ENCODE peak calls at places on chromosomes 5 and 9, in seven cellular contexts. X is stimulated activated CD4-positive, alpha-beta T cell treated with anti-CD3 and anti-CD28 coated beads, Interleukin-1b, Interleukin-23, amount 100 ng/mL, for 48 hours; Z is T-helper 22 cell; Q is adrenal gland; R is RWPE1; L is epithelial cell of proximal tubule; U is T-helper 9 cell. I is an unnamed sample.

GRCh38 chr5:22431840-22432239 is 421.3 kb downstream of the CDH12 start:
- DNase-seq in L (no peak), Z (no peak), U (no peak), Q (no peak), R (peak), X (no peak), I (no peak)

GRCh38 chr9:133286523-133286922 is 11.5 kb upstream of the ABO start:
- DNase-seq in X (no peak), U (no peak), Z (no peak), R (no peak), Q (peak), L (no peak), I (no peak)

GRCh38 chr5:135081240-135081639 is 47.2 kb upstream of the PITX1 start:
- DNase-seq in Z (no peak), U (no peak), Q (no peak), R (no peak), L (no peak), X (no peak), I (no peak)

GRCh38 chr9:5557606-5558587 is 47.6 kb downstream of the PDCD1LG2 start:
- DNase-seq in Q (no peak), R (no peak), Z (peak), X (peak), U (peak), L (no peak), I (no peak)

GRCh38 chr5:131170540-131171275 is at the start of gene LYRM7:
- DNase-seq in U (peak), Z (peak), Q (peak), L (peak), R (peak), X (peak), I (peak)

GRCh38 chr9:124657526-124657925 is 113.6 kb downstream of the NR6A1 start:
- DNase-seq in L (no peak), Z (no peak), R (no peak), X (no peak), U (no peak), Q (no peak), I (no peak)

GRCh38 chr9:98503867-98504800 is 204.6 kb downstream of the GABBR2 start:
- DNase-seq in U (no peak), X (no peak), Z (no peak), Q (peak), L (no peak), R (no peak), I (no peak)

GRCh38 chr9:133238272-133238850 is 29.3 kb upstream of the OBP2B start:
- DNase-seq in Q (peak), Z (no peak), L (no peak), X (peak), R (no peak), U (peak), I (peak)

GRCh38 chr5:68071731-68072130 is 143.8 kb upstream of the PIK3R1 start:
- DNase-seq in L (no peak), Q (no peak), U (no peak), X (no peak), Z (no peak), R (peak), I (no peak)

GRCh38 chr5:88659529-88660325 is 223.3 kb downstream of the MEF2C start:
- DNase-seq in R (no peak), U (no peak), Q (no peak), Z (no peak), L (no peak), X (no peak), I (no peak)

GRCh38 chr5:170306381-170306790 is 8.8 kb upstream of the LCP2 start:
- DNase-seq in R (peak), L (no peak), X (peak), Q (peak), U (no peak), Z (no peak), I (no peak)

GRCh38 chr9:117412841-117413240 is 2.0 kb downstream of the ASTN2 start:
- DNase-seq in R (no peak), U (no peak), L (no peak), Q (no peak), Z (no peak), X (no peak), I (no peak)

GRCh38 chr5:59079622-59080620 is 497.0 kb downstream of the RAB3C start:
- DNase-seq in X (no peak), L (peak), Z (no peak), U (no peak), R (peak), Q (no peak), I (peak)

GRCh38 chr9:36149197-36149596 is 12.7 kb downstream of the GLIPR2 start:
- DNase-seq in U (no peak), Q (no peak), Z (no peak), X (no peak), R (peak), L (peak), I (no peak)

GRCh38 chr9:130741831-130742449 is 48.4 kb downstream of the EXOSC2 start:
- DNase-seq in Z (no peak), U (no peak), X (peak), R (peak), L (peak), Q (no peak), I (no peak)

GRCh38 chr5:138528208-138528607 is 14.8 kb downstream of the ETF1 start:
- DNase-seq in U (no peak), Z (no peak), Q (no peak), X (no peak), R (peak), L (no peak), I (peak)

GRCh38 chr5:132263548-132264261 is 6.2 kb downstream of the PDLIM4 start:
- DNase-seq in Q (peak), X (peak), L (peak), R (peak), U (no peak), Z (no peak), I (no peak)

GRCh38 chr5:176863041-176863764 is 35.9 kb downstream of the HK3 start:
- DNase-seq in L (no peak), X (no peak), R (no peak), Q (no peak), Z (no peak), U (no peak), I (no peak)

GRCh38 chr9:137412431-137412830 is 10.5 kb downstream of the EXD3 start:
- DNase-seq in U (no peak), L (no peak), X (no peak), Q (no peak), Z (no peak), R (peak), I (no peak)

GRCh38 chr5:31585519-31586270 is 53.2 kb upstream of the PDZD2 start:
- DNase-seq in L (no peak), Z (no peak), X (no peak), Q (no peak), U (no peak), R (no peak), I (no peak)

GRCh38 chr5:149405550-149406202 is 26.6 kb upstream of the IL17B start:
- DNase-seq in L (no peak), X (no peak), Z (no peak), Q (peak), R (no peak), U (no peak), I (no peak)

GRCh38 chr5:105639511-105639910 is 2031.2 kb downstream of the EFNA5 start:
- DNase-seq in L (no peak), R (no peak), U (no peak), X (no peak), Z (no peak), Q (no peak), I (no peak)

GRCh38 chr9:93303806-93304573 is 120.1 kb downstream of the WNK2 start:
- DNase-seq in X (no peak), L (no peak), Z (no peak), Q (no peak), R (no peak), U (no peak), I (no peak)

GRCh38 chr5:128774605-128775004 is 190.7 kb upstream of the SLC27A6 start:
- DNase-seq in Z (no peak), Q (no peak), R (no peak), X (no peak), L (no peak), U (no peak), I (no peak)

GRCh38 chr9:77589046-77589795 is 58.9 kb downstream of the GNA14 start:
- DNase-seq in L (no peak), Q (no peak), Z (no peak), U (no peak), R (peak), X (no peak), I (no peak)

GRCh38 chr5:67577424-67577823 is 380.8 kb upstream of the CD180 start:
- DNase-seq in R (peak), U (no peak), X (no peak), Q (no peak), Z (no peak), L (peak), I (no peak)

GRCh38 chr9:38208206-38208901 is 139.3 kb upstream of the SHB start:
- DNase-seq in X (no peak), L (peak), R (no peak), U (no peak), Q (peak), Z (no peak), I (peak)

GRCh38 chr5:142215915-142216681 is 107.5 kb downstream of the NDFIP1 start:
- DNase-seq in X (no peak), R (peak), L (peak), Q (peak), U (no peak), Z (no peak), I (peak)

GRCh38 chr5:37915078-37915736 is 75.4 kb upstream of the GDNF start:
- DNase-seq in U (no peak), L (no peak), X (no peak), R (no peak), Z (no peak), Q (no peak), I (no peak)

GRCh38 chr9:128903871-128904371 is 16.9 kb upstream of the PHYHD1 start:
- DNase-seq in Z (no peak), X (no peak), Q (no peak), U (no peak), R (no peak), L (no peak), I (no peak)

GRCh38 chr9:133576591-133577462 is 32.4 kb downstream of the FAM163B start:
- DNase-seq in X (no peak), Q (peak), L (no peak), U (no peak), R (no peak), Z (no peak), I (no peak)

GRCh38 chr9:488448-488847 is 273.8 kb downstream of the DOCK8 start:
- DNase-seq in R (no peak), L (no peak), Q (no peak), U (no peak), Z (no peak), X (no peak), I (no peak)

GRCh38 chr5:112528928-112529327 is 109.9 kb upstream of the EPB41L4A start:
- DNase-seq in L (no peak), Z (no peak), X (no peak), Q (no peak), U (no peak), R (no peak), I (no peak)

GRCh38 chr9:28234899-28235277 is 661.6 kb upstream of the C9orf72 start:
- DNase-seq in X (no peak), R (peak), Q (no peak), L (no peak), U (no peak), Z (no peak), I (no peak)

GRCh38 chr5:179475211-179475840 is 75.0 kb upstream of the RUFY1 start:
- DNase-seq in L (no peak), Z (no peak), Q (peak), R (no peak), X (no peak), U (no peak), I (no peak)

I was measured in HepG2.